ENCODE peak calls at places on chromosomes 12 and 14, in six cellular contexts. G is A549; B is CD8-positive, alpha-beta T cell; W is CD4-positive, alpha-beta T cell; S is right cardiac atrium; F is astrocyte. A is an unnamed sample.

GRCh38 chr12:121514184-121514742 is 66.6 kb downstream of the KDM2B start:
- DNase-seq in G (no peak), B (no peak), W (no peak), S (no peak), F (no peak), A (no peak)

GRCh38 chr12:69623970-69624369 is 13.3 kb upstream of the LRRC10 start:
- DNase-seq in G (no peak), B (no peak), W (no peak), S (peak), F (no peak), A (no peak)

GRCh38 chr14:71452987-71453386 is 479.2 kb upstream of the RGS6 start:
- DNase-seq in G (no peak), B (no peak), W (no peak), S (no peak), F (no peak), A (no peak)

GRCh38 chr12:104925501-104925900 is 32.6 kb downstream of the SLC41A2 start:
- DNase-seq in G (no peak), B (no peak), W (no peak), S (no peak), F (no peak), A (no peak)

GRCh38 chr12:48454675-48455074 is 17.7 kb upstream of the ANP32D start:
- DNase-seq in G (peak), B (no peak), W (no peak), S (no peak), F (peak), A (no peak)

GRCh38 chr14:58077621-58078020 is 74.4 kb downstream of the ARMH4 start:
- DNase-seq in G (no peak), B (no peak), W (no peak), S (no peak), F (peak), A (no peak)

GRCh38 chr12:27383429-27384260 is 51.0 kb downstream of the BMAL2 start:
- DNase-seq in G (peak), B (peak), W (peak), S (peak), F (peak), A (no peak)

GRCh38 chr12:114676142-114676741 is 7.7 kb downstream of the TBX3 start:
- DNase-seq in G (no peak), B (no peak), W (no peak), S (no peak), F (no peak), A (no peak)

GRCh38 chr12:121190523-121191031 is 19.4 kb upstream of the P2RX4 start:
- DNase-seq in G (no peak), B (no peak), W (no peak), S (no peak), F (peak), A (no peak)

GRCh38 chr14:60679566-60680258 is 30.4 kb upstream of the SIX1 start:
- DNase-seq in G (no peak), B (no peak), W (no peak), S (no peak), F (no peak), A (no peak)

GRCh38 chr12:113449839-113450238 is 21.8 kb downstream of the LHX5 start:
- DNase-seq in G (no peak), B (no peak), W (no peak), S (no peak), F (no peak), A (no peak)

GRCh38 chr14:68687746-68688145 is 105.1 kb downstream of the ZFP36L1 start:
- DNase-seq in G (peak), B (no peak), W (no peak), S (no peak), F (peak), A (no peak)

GRCh38 chr12:4114986-4115385 is 158.6 kb upstream of the CCND2 start:
- DNase-seq in G (no peak), B (no peak), W (no peak), S (no peak), F (no peak), A (no peak)

GRCh38 chr14:69660344-69661193 is 49.2 kb downstream of the SUSD6 start:
- DNase-seq in G (no peak), B (no peak), W (no peak), S (no peak), F (no peak), A (no peak)

GRCh38 chr12:130356222-130356621 is 18.5 kb downstream of the PIWIL1 start:
- DNase-seq in G (no peak), B (no peak), W (no peak), S (no peak), F (no peak), A (no peak)

GRCh38 chr14:32337759-32338158 is 8.7 kb downstream of the AKAP6 start:
- DNase-seq in G (no peak), B (no peak), W (no peak), S (no peak), F (no peak), A (no peak)

GRCh38 chr14:55221186-55221585 is 29.8 kb upstream of the DLGAP5 start:
- DNase-seq in G (no peak), B (no peak), W (no peak), S (no peak), F (peak), A (no peak)

GRCh38 chr14:55220230-55220629 is 28.8 kb upstream of the DLGAP5 start:
- DNase-seq in G (no peak), B (no peak), W (no peak), S (no peak), F (no peak), A (no peak)

GRCh38 chr14:55223364-55223763 is 32.0 kb upstream of the DLGAP5 start:
- DNase-seq in G (no peak), B (no peak), W (no peak), S (no peak), F (no peak), A (no peak)

GRCh38 chr14:55221968-55222367 is 30.6 kb upstream of the DLGAP5 start:
- DNase-seq in G (no peak), B (no peak), W (no peak), S (no peak), F (no peak), A (no peak)
- H3K27ac ChIP-seq in G (no peak), B (no peak), W (no peak), S (no peak), F (no peak), A (no peak)

GRCh38 chr14:103694572-103695026 is 20.7 kb downstream of the XRCC3 start:
- DNase-seq in G (no peak), B (no peak), W (no peak), S (no peak), F (no peak), A (no peak)

GRCh38 chr14:103695331-103696026 is 19.8 kb downstream of the XRCC3 start:
- DNase-seq in G (no peak), B (no peak), W (no peak), S (no peak), F (no peak), A (no peak)

GRCh38 chr14:103692159-103692558 is 23.1 kb downstream of the XRCC3 start:
- DNase-seq in G (no peak), B (no peak), W (no peak), S (no peak), F (no peak), A (no peak)

GRCh38 chr14:103692871-103693270 is 22.4 kb downstream of the XRCC3 start:
- DNase-seq in G (no peak), B (no peak), W (no peak), S (no peak), F (no peak), A (no peak)

DNA sequence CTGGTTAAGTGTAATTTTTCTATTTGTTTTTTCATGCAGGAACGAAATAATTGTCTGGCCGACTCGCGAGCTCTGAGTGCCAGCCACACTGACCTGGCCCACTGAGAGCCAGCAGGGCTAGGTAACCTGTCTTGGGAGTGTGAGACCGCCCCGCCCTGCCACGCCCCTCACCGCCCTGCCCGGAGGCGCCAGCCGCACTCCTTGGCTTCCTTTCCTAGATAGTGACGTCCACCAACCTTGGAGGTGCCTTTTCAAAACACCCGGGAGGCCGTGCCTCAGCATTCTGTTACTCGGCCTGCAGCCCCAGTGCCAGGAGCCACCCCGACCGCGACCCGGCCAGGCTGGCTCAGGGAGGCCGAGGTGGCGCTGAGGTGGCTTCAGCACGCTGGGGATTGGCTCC is 21.7 kb downstream of the XRCC3 start:
- DNase-seq in G (no peak), B (no peak), W (no peak), S (no peak), F (no peak), A (no peak)
- H3K27ac ChIP-seq in G (no peak), B (no peak), W (no peak), S (no peak), F (no peak), A (no peak)

GRCh38 chr12:13442457-13442856 is 245.9 kb downstream of the EMP1 start:
- DNase-seq in G (no peak), B (no peak), W (no peak), S (no peak), F (no peak), A (no peak)

GRCh38 chr12:13444076-13444475 is 247.6 kb downstream of the EMP1 start:
- DNase-seq in G (no peak), B (no peak), W (no peak), S (no peak), F (no peak), A (no peak)

GRCh38 chr12:13443498-13443897 is 247.0 kb downstream of the EMP1 start:
- DNase-seq in G (no peak), B (no peak), W (no peak), S (peak), F (no peak), A (no peak)

GRCh38 chr12:13440844-13441243 is 244.3 kb downstream of the EMP1 start:
- DNase-seq in G (no peak), B (no peak), W (no peak), S (no peak), F (no peak), A (no peak)

DNA sequence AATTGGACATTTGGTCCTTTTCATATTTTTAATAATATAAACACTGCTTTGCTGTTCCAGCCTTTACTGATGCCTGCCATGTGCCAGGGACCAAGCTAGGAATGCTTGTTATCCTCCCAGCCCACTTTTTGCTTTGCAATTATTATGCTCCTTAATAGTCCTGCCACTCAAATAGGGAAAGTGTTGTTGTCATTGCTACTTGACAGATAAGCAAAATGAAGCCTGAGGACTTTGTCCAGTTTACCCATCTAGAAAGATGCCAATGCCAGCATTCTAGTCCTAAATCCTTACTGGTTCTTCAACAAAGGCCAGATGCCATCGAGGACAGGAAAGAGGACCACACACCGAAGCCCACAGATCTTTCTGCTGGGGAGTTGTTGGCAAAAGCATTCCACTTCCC is 246.5 kb downstream of the EMP1 start:
- DNase-seq in G (no peak), B (no peak), W (no peak), S (no peak), F (no peak), A (no peak)
- H3K27ac ChIP-seq in G (no peak), B (no peak), W (no peak), S (peak), F (no peak), A (no peak)

GRCh38 chr14:103517626-103518415 is 4.8 kb downstream of the CKB start:
- DNase-seq in G (no peak), B (no peak), W (no peak), S (peak), F (no peak), A (peak)

GRCh38 chr14:103516426-103517171 is 6.0 kb downstream of the CKB start:
- DNase-seq in G (no peak), B (no peak), W (no peak), S (no peak), F (no peak), A (no peak)

GRCh38 chr14:103518416-103519042 is 4.1 kb downstream of the CKB start:
- DNase-seq in G (peak), B (peak), W (peak), S (peak), F (no peak), A (peak)

GRCh38 chr14:103519043-103519836 is 3.4 kb downstream of the CKB start:
- DNase-seq in G (peak), B (no peak), W (no peak), S (peak), F (no peak), A (no peak)

DNA sequence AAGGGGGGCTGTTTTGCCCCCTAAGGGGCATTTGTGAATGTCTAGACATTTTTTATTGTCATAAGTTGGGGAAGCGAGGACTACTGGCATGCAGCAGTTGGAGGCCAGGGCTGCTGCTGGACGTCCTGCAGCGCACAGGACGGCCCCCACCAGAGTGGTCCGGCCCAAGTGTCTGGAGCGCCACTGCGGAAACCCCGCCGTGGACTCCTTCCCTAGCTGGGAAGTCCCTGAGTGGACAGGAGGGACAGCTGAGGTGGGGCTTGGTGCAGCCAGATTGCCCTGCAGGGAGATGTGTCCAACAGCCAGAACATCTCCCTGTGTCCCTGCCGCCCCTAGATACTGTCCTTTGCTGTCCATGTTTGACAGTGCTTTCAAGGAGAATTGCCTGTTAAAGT is 5.5 kb downstream of the CKB start:
- DNase-seq in G (no peak), B (no peak), W (no peak), S (peak), F (no peak), A (no peak)
- H3K27ac ChIP-seq in G (no peak), B (no peak), W (no peak), S (no peak), F (no peak), A (no peak)

GRCh38 chr12:111250251-111250881 is 118.5 kb downstream of the PHETA1 start:
- DNase-seq in G (no peak), B (no peak), W (no peak), S (no peak), F (no peak), A (no peak)

GRCh38 chr12:111248221-111248620 is 120.7 kb downstream of the PHETA1 start:
- DNase-seq in G (no peak), B (no peak), W (no peak), S (no peak), F (no peak), A (no peak)

GRCh38 chr12:111251099-111251498 is 117.8 kb downstream of the PHETA1 start:
- DNase-seq in G (no peak), B (no peak), W (no peak), S (no peak), F (no peak), A (no peak)

GRCh38 chr12:111247083-111247783 is 121.7 kb downstream of the PHETA1 start:
- DNase-seq in G (no peak), B (no peak), W (no peak), S (no peak), F (no peak), A (no peak)

GRCh38 chr12:111248981-111249380 is 119.9 kb downstream of the PHETA1 start:
- DNase-seq in G (no peak), B (no peak), W (no peak), S (no peak), F (no peak), A (no peak)
- H3K27ac ChIP-seq in G (no peak), B (no peak), W (no peak), S (no peak), F (no peak), A (no peak)

GRCh38 chr12:116259800-116260589 is 17.5 kb downstream of the MED13L start:
- DNase-seq in G (no peak), B (no peak), W (no peak), S (no peak), F (no peak), A (no peak)

GRCh38 chr12:116257826-116258225 is 19.7 kb downstream of the MED13L start:
- DNase-seq in G (no peak), B (no peak), W (no peak), S (no peak), F (no peak), A (no peak)

GRCh38 chr12:116261525-116262100 is 15.9 kb downstream of the MED13L start:
- DNase-seq in G (no peak), B (no peak), W (no peak), S (no peak), F (no peak), A (no peak)

GRCh38 chr12:116262741-116263140 is 14.8 kb downstream of the MED13L start:
- DNase-seq in G (no peak), B (no peak), W (no peak), S (no peak), F (no peak), A (no peak)

GRCh38 chr12:116257213-116257612 is 20.3 kb downstream of the MED13L start:
- DNase-seq in G (peak), B (no peak), W (no peak), S (no peak), F (no peak), A (no peak)
- H3K27ac ChIP-seq in G (no peak), B (no peak), W (no peak), S (no peak), F (no peak), A (no peak)

DNA sequence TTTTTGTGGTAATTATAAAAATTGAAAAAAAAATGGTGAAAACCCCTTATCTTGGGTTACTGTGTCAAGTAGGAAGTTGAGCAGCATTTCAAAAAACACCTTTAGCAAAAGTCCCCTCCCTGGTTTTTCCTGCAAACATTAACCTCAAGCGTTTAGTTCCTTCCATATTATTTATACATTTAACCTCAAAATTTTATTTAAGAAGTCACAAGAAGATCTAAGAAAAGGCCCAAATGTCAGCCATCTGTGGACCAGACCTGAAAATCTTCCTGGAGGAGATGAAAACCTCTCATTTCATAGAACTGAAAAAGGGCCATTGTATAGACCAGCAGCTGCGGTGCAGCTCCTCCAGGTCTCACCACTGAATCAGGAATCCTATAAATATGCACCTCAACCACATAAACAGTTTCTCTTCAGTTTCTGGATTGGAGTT is 40.4 kb upstream of the BTG1 start:
- DNase-seq in G (no peak), B (no peak), W (no peak), S (no peak), F (no peak), A (no peak)
- H3K27ac ChIP-seq in G (no peak), B (peak), W (no peak), S (no peak), F (no peak), A (no peak)

GRCh38 chr14:54902143-54902520 is 494 bp downstream of the GCH1 start:
- DNase-seq in G (peak), B (peak), W (peak), S (peak), F (peak), A (no peak)
- H3K27ac ChIP-seq in G (peak), B (peak), W (peak), S (peak), F (no peak), A (no peak)

DNA sequence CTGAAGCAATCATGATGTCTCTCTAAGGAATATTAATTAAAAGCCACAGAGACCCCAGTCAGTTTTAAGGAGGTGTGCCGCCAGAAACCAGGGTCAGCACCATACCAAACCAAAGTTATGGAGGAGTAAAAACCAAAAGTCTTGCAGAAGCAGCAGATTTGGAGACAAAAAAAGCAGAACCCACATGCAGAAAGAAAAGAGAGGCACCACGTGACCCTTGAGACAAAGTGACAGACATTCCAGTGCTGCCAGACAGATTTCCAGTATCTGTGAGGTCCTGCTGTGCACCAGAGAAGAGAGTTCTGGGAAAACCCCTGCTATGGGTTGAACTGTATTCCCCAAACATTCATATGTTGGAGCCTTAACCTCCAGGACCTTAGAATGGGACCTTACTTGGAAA is 59.7 kb downstream of the CAPZA3 start:
- DNase-seq in G (no peak), B (no peak), W (no peak), S (no peak), F (no peak), A (no peak)
- H3K27ac ChIP-seq in G (no peak), B (no peak), W (no peak), S (peak), F (no peak), A (no peak)